ENCODE peak calls at places on chromosomes 4 and X, in nine cellular contexts. N is M059J; G is T-helper 2 cell; U is GM03348; A is HS-27A; R is activated CD4-positive, alpha-beta T cell treated with anti-CD3 and anti-CD28 coated beads, Interleukin-2, amount 50 U/mL, for 1 hour; E is NCI-H1048; B is posterior vena cava; K is fibroblast of the conjunctiva. Q is an unnamed sample.

GRCh38 chrX:48835524-48836329 is at the start of gene PCSK1N:
- DNase-seq in N (peak; percentile 62), G (peak; percentile 13), U (no peak), A (no peak), R (peak; percentile 58), E (peak; percentile 54), B (no peak), K (no peak), Q (no peak)

GRCh38 chrX:9873952-9874351 is 87.7 kb downstream of the SHROOM2 start:
- DNase-seq in N (peak; percentile 62), G (peak; percentile 21), U (peak; percentile 24), A (no peak), R (peak; percentile 34), E (peak; percentile 6), B (no peak), K (no peak), Q (no peak)

GRCh38 chr4:88063634-88064296 is 56.3 kb downstream of the PKD2 start:
- DNase-seq in N (no peak), G (no peak), U (no peak), A (no peak), R (no peak), E (no peak), B (no peak), K (no peak), Q (no peak)

GRCh38 chr4:78296261-78296660 is 239.1 kb downstream of the FRAS1 start:
- DNase-seq in N (no peak), G (no peak), U (no peak), A (no peak), R (no peak), E (no peak), B (no peak), K (no peak), Q (no peak)

GRCh38 chr4:82721819-82722423 is 76.7 kb downstream of the SCD5 start:
- DNase-seq in N (peak; percentile 48), G (no peak), U (peak; percentile 15), A (no peak), R (peak; percentile 1), E (no peak), B (no peak), K (no peak), Q (no peak)

GRCh38 chr4:55931833-55932232 is 16.9 kb upstream of the CEP135 start:
- DNase-seq in N (peak; percentile 43), G (no peak), U (peak; percentile 12), A (peak; percentile 62), R (no peak), E (no peak), B (no peak), K (no peak), Q (no peak)

GRCh38 chr4:14853186-14853946 is 148.9 kb upstream of the CPEB2 start:
- DNase-seq in N (peak; percentile 67), G (no peak), U (peak; percentile 74), A (peak; percentile 45), R (no peak), E (no peak), B (no peak), K (peak; percentile 81), Q (no peak)

GRCh38 chr4:90093526-90093925 is 33.7 kb upstream of the CCSER1 start:
- DNase-seq in N (no peak), G (no peak), U (no peak), A (no peak), R (no peak), E (no peak), B (no peak), K (no peak), Q (no peak)

GRCh38 chrX:83845397-83845796 is 15.5 kb upstream of the CYLC1 start:
- DNase-seq in N (peak; percentile 4), G (no peak), U (peak; percentile 20), A (no peak), R (no peak), E (peak; percentile 2), B (no peak), K (peak; percentile 5), Q (no peak)

GRCh38 chr4:2338754-2339457 is 77.0 kb upstream of the MXD4 start:
- DNase-seq in N (no peak), G (no peak), U (no peak), A (no peak), R (no peak), E (no peak), B (peak; percentile 62), K (no peak), Q (no peak)

GRCh38 chrX:1248381-1249061 is 20.1 kb upstream of the CSF2RA start:
- DNase-seq in N (no peak), G (no peak), U (peak; percentile 20), A (no peak), R (no peak), E (peak; percentile 1), B (no peak), K (no peak), Q (no peak)

GRCh38 chr4:17812801-17813200 is 2.0 kb downstream of the NCAPG start:
- DNase-seq in N (peak; percentile 24), G (no peak), U (no peak), A (no peak), R (no peak), E (no peak), B (no peak), K (no peak), Q (no peak)

GRCh38 chrX:68428431-68428830 is 4.9 kb downstream of the OPHN1 start:
- DNase-seq in N (peak; percentile 45), G (no peak), U (peak; percentile 16), A (no peak), R (no peak), E (no peak), B (no peak), K (no peak), Q (no peak)

GRCh38 chr4:107931775-107932321 is 499 bp downstream of the CYP2U1 start:
- DNase-seq in N (no peak), G (peak; percentile 7), U (no peak), A (no peak), R (peak; percentile 11), E (no peak), B (peak; percentile 82), K (no peak), Q (no peak)

GRCh38 chr4:64538219-64538618 is 129.0 kb upstream of the TECRL start:
- DNase-seq in N (no peak), G (no peak), U (no peak), A (no peak), R (no peak), E (no peak), B (no peak), K (no peak), Q (no peak)

GRCh38 chr4:157204634-157205244 is 15.8 kb upstream of the GRIA2 start:
- DNase-seq in N (no peak), G (no peak), U (peak; percentile 25), A (peak; percentile 20), R (no peak), E (no peak), B (peak; percentile 77), K (no peak), Q (no peak)

GRCh38 chr4:98416844-98417243 is 155.7 kb downstream of the RAP1GDS1 start:
- DNase-seq in N (no peak), G (no peak), U (no peak), A (no peak), R (no peak), E (no peak), B (no peak), K (no peak), Q (no peak)

GRCh38 chrX:150051096-150051495 is 112.8 kb upstream of the EOLA2 start:
- DNase-seq in N (peak; percentile 70), G (no peak), U (no peak), A (no peak), R (no peak), E (no peak), B (no peak), K (no peak), Q (peak; percentile 34)

GRCh38 chr4:153522800-153523089 is 56.6 kb downstream of the TMEM131L start:
- DNase-seq in N (no peak), G (peak; percentile 16), U (no peak), A (no peak), R (no peak), E (no peak), B (no peak), K (no peak), Q (no peak)

GRCh38 chr4:171142639-171143038 is 670.6 kb upstream of the GALNTL6 start:
- DNase-seq in N (no peak), G (no peak), U (no peak), A (no peak), R (no peak), E (no peak), B (no peak), K (no peak), Q (no peak)

GRCh38 chrX:155086202-155086840 is 15.0 kb downstream of the BRCC3 start:
- DNase-seq in N (peak; percentile 34), G (peak; percentile 31), U (peak; percentile 26), A (no peak), R (peak; percentile 31), E (no peak), B (no peak), K (no peak), Q (no peak)

GRCh38 chrX:100687128-100687527 is 43.1 kb downstream of the SRPX2 start:
- DNase-seq in N (no peak), G (no peak), U (no peak), A (no peak), R (no peak), E (no peak), B (no peak), K (no peak), Q (no peak)

GRCh38 chr4:8905773-8906667 is 34.4 kb upstream of the HMX1 start:
- DNase-seq in N (no peak), G (no peak), U (no peak), A (no peak), R (no peak), E (no peak), B (peak; percentile 59), K (no peak), Q (peak; percentile 53)

GRCh38 chrX:139559383-139560042 is 29.0 kb downstream of the F9 start:
- DNase-seq in N (peak; percentile 71), G (no peak), U (peak; percentile 42), A (no peak), R (no peak), E (peak; percentile 23), B (no peak), K (peak; percentile 47), Q (no peak)

GRCh38 chr4:110068248-110068647 is 130.2 kb downstream of the ELOVL6 start:
- DNase-seq in N (no peak), G (no peak), U (no peak), A (no peak), R (no peak), E (no peak), B (no peak), K (no peak), Q (no peak)

GRCh38 chr4:173538903-173539445 is 8.9 kb upstream of the HAND2 start:
- DNase-seq in N (peak; percentile 3), G (no peak), U (no peak), A (no peak), R (no peak), E (no peak), B (no peak), K (no peak), Q (no peak)

GRCh38 chr4:1961563-1961962 is 47.2 kb downstream of the NELFA start:
- DNase-seq in N (no peak), G (no peak), U (no peak), A (no peak), R (no peak), E (no peak), B (peak; percentile 42), K (no peak), Q (no peak)

GRCh38 chrX:148611993-148612392 is 111.6 kb downstream of the AFF2 start:
- DNase-seq in N (no peak), G (no peak), U (no peak), A (no peak), R (no peak), E (no peak), B (no peak), K (no peak), Q (no peak)

GRCh38 chr4:25970241-25970675 is 56.2 kb downstream of the SMIM20 start:
- DNase-seq in N (no peak), G (no peak), U (peak; percentile 44), A (no peak), R (no peak), E (no peak), B (no peak), K (no peak), Q (no peak)

GRCh38 chr4:110289601-110290100 is 91.2 kb upstream of the ELOVL6 start:
- DNase-seq in N (no peak), G (no peak), U (no peak), A (no peak), R (no peak), E (no peak), B (no peak), K (no peak), Q (no peak)

GRCh38 chr4:23382880-23383279 is 507.0 kb downstream of the PPARGC1A start:
- DNase-seq in N (peak; percentile 31), G (no peak), U (no peak), A (no peak), R (no peak), E (no peak), B (no peak), K (no peak), Q (no peak)